ENCODE peak calls at places on chromosomes 3 and 15, in ten cellular contexts. W is left cardiac atrium; L is activated T-cell treated with anti-CD3 and anti-CD28 coated beads, Interleukin-2, amount 50 U/mL, for 72 hours; K is activated CD8-positive, alpha-beta T cell treated with anti-CD3 and anti-CD28 coated beads for 36 hours; Q is stimulated activated effector memory CD8-positive, alpha-beta T cell treated with anti-CD3 and anti-CD28 coated beads, Interleukin-12 subunit alpha, Interleukin-12 subunit beta, amount 100 ng/mL, for 72 hours; T is mucosa of descending colon; Z is T-helper 17 cell; G is activated CD8-positive, alpha-beta memory T cell treated with anti-CD3 and anti-CD28 coated beads, Interleukin-2, amount 10 ng/mL, durations not matched to agents 7 days and 5 days; V is activated T-helper 17 cell treated with anti-CD3 and anti-CD28 coated beads, Interleukin-2, amount 50 U/mL, for 72 hours; X is natural killer cell. U is an unnamed sample.
A peak's percentile ranks its signal among the peaks of the same experiment; 100 is the strongest.

GRCh38 chr15:40754883-40755815 is at the start of gene RMDN3:
- ATAC-seq in W (peak; percentile 98), L (peak; percentile 89), K (peak; percentile 95), Q (peak; percentile 94), T (peak; percentile 99), Z (peak; percentile 97), G (peak; percentile 87), V (peak; percentile 93), X (peak; percentile 96), U (peak; percentile 98)

GRCh38 chr3:193872265-193872753 is 263.6 kb upstream of the HES1 start:
- ATAC-seq in W (peak; percentile 64), L (peak; percentile 75), K (no peak), Q (peak; percentile 61), T (peak; percentile 95), Z (no peak), G (peak; percentile 20), V (peak; percentile 87), X (no peak), U (peak; percentile 70)

GRCh38 chr3:114499986-114500385 is 206.2 kb downstream of the TIGIT start:
- ATAC-seq in W (no peak), L (no peak), K (peak; percentile 85), Q (peak; percentile 50), T (no peak), Z (peak; percentile 86), G (peak; percentile 42), V (peak; percentile 74), X (peak; percentile 58), U (peak; percentile 62)

GRCh38 chr3:47280519-47280918 is 2.1 kb downstream of the KIF9 start:
- ATAC-seq in W (no peak), L (no peak), K (no peak), Q (no peak), T (no peak), Z (no peak), G (no peak), V (no peak), X (no peak), U (no peak)

GRCh38 chr3:177451940-177452484 is 254.7 kb upstream of the TBL1XR1 start:
- ATAC-seq in W (peak; percentile 66), L (no peak), K (no peak), Q (no peak), T (no peak), Z (no peak), G (no peak), V (no peak), X (no peak), U (no peak)

GRCh38 chr3:46612324-46612723 is at the start of gene FAM240A:
- ATAC-seq in W (peak; percentile 81), L (no peak), K (no peak), Q (no peak), T (no peak), Z (no peak), G (no peak), V (no peak), X (no peak), U (no peak)

GRCh38 chr3:114582929-114583328 is 289.1 kb downstream of the TIGIT start:
- ATAC-seq in W (no peak), L (peak; percentile 54), K (peak; percentile 61), Q (peak; percentile 48), T (no peak), Z (no peak), G (peak; percentile 16), V (peak; percentile 72), X (no peak), U (peak; percentile 58)

GRCh38 chr3:46627078-46627477 is 14.8 kb downstream of the FAM240A start:
- ATAC-seq in W (no peak), L (no peak), K (no peak), Q (no peak), T (peak; percentile 26), Z (no peak), G (no peak), V (no peak), X (no peak), U (no peak)

GRCh38 chr3:69409831-69410230 is 23.9 kb upstream of the FRMD4B start:
- ATAC-seq in W (peak; percentile 57), L (no peak), K (no peak), Q (no peak), T (peak; percentile 21), Z (no peak), G (no peak), V (no peak), X (no peak), U (no peak)

GRCh38 chr3:120470870-120471269 is 20.1 kb upstream of the FSTL1 start:
- ATAC-seq in W (peak; percentile 92), L (no peak), K (no peak), Q (no peak), T (no peak), Z (no peak), G (no peak), V (no peak), X (no peak), U (no peak)

GRCh38 chr3:195064300-195064931 is 206.5 kb downstream of the XXYLT1 start:
- ATAC-seq in W (no peak), L (no peak), K (no peak), Q (no peak), T (peak; percentile 10), Z (no peak), G (no peak), V (no peak), X (no peak), U (no peak)

GRCh38 chr3:123960791-123961507 is at the start of gene CCDC14:
- ATAC-seq in W (peak; percentile 100), L (peak; percentile 93), K (peak; percentile 93), Q (peak; percentile 93), T (peak; percentile 97), Z (peak; percentile 87), G (peak; percentile 93), V (peak; percentile 96), X (peak; percentile 85), U (peak; percentile 91)

GRCh38 chr15:63729115-63729884 is 104.4 kb downstream of the HERC1 start:
- ATAC-seq in W (no peak), L (peak; percentile 46), K (peak; percentile 39), Q (peak; percentile 34), T (peak; percentile 94), Z (no peak), G (no peak), V (peak; percentile 90), X (no peak), U (no peak)

GRCh38 chr3:50267280-50267913 is 1.6 kb upstream of the SEMA3B start:
- ATAC-seq in W (peak; percentile 40), L (no peak), K (no peak), Q (no peak), T (peak; percentile 63), Z (no peak), G (no peak), V (no peak), X (no peak), U (no peak)

GRCh38 chr15:75213768-75214221 is 12.1 kb downstream of the C15orf39 start:
- ATAC-seq in W (no peak), L (no peak), K (no peak), Q (no peak), T (peak; percentile 5), Z (no peak), G (no peak), V (no peak), X (no peak), U (no peak)

GRCh38 chr3:121786485-121786884 is 36.9 kb upstream of the GOLGB1 start:
- ATAC-seq in W (peak; percentile 59), L (no peak), K (no peak), Q (no peak), T (no peak), Z (no peak), G (no peak), V (no peak), X (no peak), U (no peak)

GRCh38 chr3:37262816-37263393 is 88.5 kb upstream of the LRRFIP2 start:
- ATAC-seq in W (peak; percentile 77), L (peak; percentile 51), K (peak; percentile 76), Q (peak; percentile 96), T (peak; percentile 75), Z (no peak), G (no peak), V (peak; percentile 94), X (peak; percentile 30), U (no peak)

U was measured in stimulated activated memory B cell treated with anti-CD40 and anti-IgM and Interleukin-4, amounts not matched to agents 10 μg/mL and 1 μg/mL and 100 μg/mL, for 72 hours.